ENCODE peak calls at places on chromosomes 16 and 17, in four cellular contexts. J is H9, L is IMR-90, H is H1. M is an unnamed sample.

GRCh38 chr17:41629826-41630670 is 5.7 kb upstream of the KRT17 start:
- DNase-seq in J (no peak), L (no peak), H (no peak), M (no peak)

GRCh38 chr17:15157051-15157450 is 108.1 kb downstream of the PMP22 start:
- DNase-seq in L (peak), H (no peak), J (no peak), M (peak)

GRCh38 chr17:34354637-34355036 is 1.6 kb upstream of the CCL13 start:
- DNase-seq in J (no peak), H (no peak), L (peak), M (no peak)

GRCh38 chr17:45243750-45244149 is 18.1 kb downstream of the SPATA32 start:
- DNase-seq in L (no peak), H (no peak), J (no peak), M (no peak)

GRCh38 chr17:65371702-65372101 is 189.7 kb downstream of the AXIN2 start:
- DNase-seq in L (no peak), H (no peak), J (no peak), M (no peak)

GRCh38 chr17:2924211-2924610 is 128.0 kb downstream of the RAP1GAP2 start:
- DNase-seq in H (no peak), J (no peak), L (peak), M (peak)

GRCh38 chr17:78384479-78385175 is 6.2 kb downstream of the PGS1 start:
- DNase-seq in J (no peak), L (no peak), H (no peak), M (no peak)

GRCh38 chr17:76689859-76690258 is 20.9 kb downstream of the MXRA7 start:
- DNase-seq in H (no peak), L (no peak), J (no peak), M (no peak)

GRCh38 chr17:57086069-57086930 is 1.3 kb downstream of the AKAP1 start:
- DNase-seq in H (peak), J (peak), L (peak), M (peak)

GRCh38 chr16:88389191-88389590 is 6.4 kb downstream of the ZNF469 start:
- DNase-seq in J (no peak), L (no peak), H (no peak), M (no peak)

GRCh38 chr16:81164958-81165357 is 68.8 kb upstream of the GCSH start:
- DNase-seq in L (no peak), J (no peak), H (no peak), M (no peak)

GRCh38 chr17:6893382-6894205 is 62.1 kb upstream of the TEKT1 start:
- DNase-seq in H (peak), L (no peak), J (peak), M (peak)

GRCh38 chr17:52666264-52666663 is 507.8 kb upstream of the CA10 start:
- DNase-seq in L (no peak), J (no peak), H (no peak), M (no peak)

GRCh38 chr17:36888236-36888957 is 48.9 kb upstream of the LHX1 start:
- DNase-seq in H (no peak), J (no peak), L (no peak), M (no peak)

GRCh38 chr17:30237296-30238002 is 2.0 kb upstream of the SLC6A4 start:
- DNase-seq in J (no peak), L (no peak), H (peak), M (no peak)

GRCh38 chr17:10313037-10313672 is 59.7 kb downstream of the MYH13 start:
- DNase-seq in L (no peak), J (peak), H (peak), M (peak)

GRCh38 chr16:70162041-70162451 is 11.5 kb upstream of the CLEC18C start:
- DNase-seq in H (no peak), L (peak), J (no peak), M (peak)

GRCh38 chr17:72104164-72104862 is 16.5 kb upstream of the SOX9 start:
- DNase-seq in L (no peak), H (no peak), J (no peak), M (no peak)

GRCh38 chr17:77654861-77655260 is 303.6 kb upstream of the TNRC6C start:
- DNase-seq in H (no peak), J (no peak), L (no peak), M (no peak)

GRCh38 chr16:11049396-11050059 is 105.2 kb downstream of the CLEC16A start:
- DNase-seq in J (peak), L (no peak), H (no peak), M (peak)

GRCh38 chr17:77371117-77371887 is 230.5 kb downstream of the SEC14L1 start:
- DNase-seq in H (no peak), J (no peak), L (peak), M (no peak)

GRCh38 chr17:62126292-62126691 is 61.2 kb upstream of the MED13 start:
- DNase-seq in J (no peak), L (no peak), H (no peak), M (no peak)

GRCh38 chr16:88468289-88469129 is 15.4 kb downstream of the ZFPM1 start:
- DNase-seq in J (peak), L (peak), H (peak), M (peak)

GRCh38 chr17:64413505-64413904 is 22.8 kb upstream of the PECAM1 start:
- DNase-seq in L (no peak), J (no peak), H (no peak), M (peak)

GRCh38 chr17:49249292-49249794 is 18.8 kb upstream of the PHOSPHO1 start:
- DNase-seq in H (no peak), J (no peak), L (no peak), M (no peak)

GRCh38 chr16:53859995-53860540 is 156.1 kb downstream of the FTO start:
- DNase-seq in J (no peak), H (no peak), L (no peak), M (no peak)

GRCh38 chr16:68369168-68369567 is 58.3 kb downstream of the PRMT7 start:
- DNase-seq in J (no peak), H (no peak), L (no peak), M (no peak)

GRCh38 chr16:68371706-68372380 is 61.0 kb downstream of the PRMT7 start:
- DNase-seq in L (no peak), J (no peak), H (no peak), M (no peak)

GRCh38 chr16:68369697-68370096 is 58.9 kb downstream of the PRMT7 start:
- DNase-seq in J (no peak), H (no peak), L (no peak), M (no peak)

GRCh38 chr16:68370921-68371651 is 60.3 kb downstream of the PRMT7 start:
- DNase-seq in L (no peak), H (no peak), J (no peak), M (no peak)

GRCh38 chr16:68370221-68370920 is 59.6 kb downstream of the PRMT7 start:
- DNase-seq in L (no peak), J (no peak), H (no peak), M (no peak)
- H3K23ac ChIP-seq in L (no peak), J (no peak), H (no peak), M (no peak)

GRCh38 chr16:1155353-1156110 is 2.6 kb downstream of the CACNA1H start:
- DNase-seq in J (no peak), L (no peak), H (no peak), M (no peak)
- H2BK5ac ChIP-seq in J (no peak), L (no peak), H (no peak), M (no peak)

GRCh38 chr16:51773051-51773450 is 622.0 kb upstream of the SALL1 start:
- DNase-seq in L (no peak), J (peak), H (no peak), M (peak)
- H3K56ac ChIP-seq in L (no peak), J (no peak), H (no peak), M (no peak)

GRCh38 chr16:30065112-30065942 is at the start of gene ALDOA:
- DNase-seq in J (peak), H (peak), L (peak), M (peak)

GRCh38 chr16:30068333-30068732 is 2.8 kb downstream of the ALDOA start:
- DNase-seq in L (no peak), H (no peak), J (no peak), M (no peak)

GRCh38 chr16:30067584-30067916 is 2.0 kb downstream of the ALDOA start:
- DNase-seq in H (no peak), J (no peak), L (no peak), M (no peak)

GRCh38 chr16:30065943-30066881 is 652 bp downstream of the ALDOA start:
- DNase-seq in J (no peak), L (peak), H (no peak), M (peak)

DNA sequence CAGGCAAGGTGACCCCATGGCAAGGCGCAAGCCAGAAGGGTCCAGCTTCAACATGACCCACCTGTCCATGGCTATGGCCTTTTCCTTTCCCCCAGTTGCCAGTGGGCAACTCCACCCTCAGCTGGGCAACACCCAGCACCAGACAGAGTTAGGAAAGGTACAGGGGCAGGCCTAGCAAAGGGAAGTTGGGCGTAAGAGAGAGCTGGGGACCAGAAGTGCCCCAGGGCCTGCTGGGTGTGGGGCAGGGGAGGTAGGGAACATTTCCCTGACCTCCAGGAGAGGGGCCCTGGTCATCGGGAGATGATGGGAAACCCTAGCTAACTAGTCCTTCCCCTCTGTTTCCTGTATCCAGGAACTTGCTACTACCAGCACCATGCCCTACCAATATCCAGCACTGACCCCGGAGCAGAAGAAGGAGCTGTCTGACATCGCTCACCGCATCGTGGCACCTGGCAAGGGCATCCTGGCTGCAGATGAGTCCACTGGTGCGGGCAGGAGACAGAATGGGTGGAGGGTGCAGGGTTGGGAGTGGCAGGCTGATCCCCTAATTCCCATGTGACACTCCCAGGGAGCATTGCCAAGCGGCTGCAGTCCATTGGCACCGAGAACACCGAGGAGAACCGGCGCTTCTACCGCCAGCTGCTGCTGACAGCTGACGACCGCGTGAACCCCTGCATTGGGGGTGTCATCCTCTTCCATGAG is 1.5 kb downstream of the ALDOA start:
- DNase-seq in H (no peak), L (no peak), J (no peak), M (no peak)
- H3K23ac ChIP-seq in H (no peak), L (peak), J (no peak), M (no peak)

DNA sequence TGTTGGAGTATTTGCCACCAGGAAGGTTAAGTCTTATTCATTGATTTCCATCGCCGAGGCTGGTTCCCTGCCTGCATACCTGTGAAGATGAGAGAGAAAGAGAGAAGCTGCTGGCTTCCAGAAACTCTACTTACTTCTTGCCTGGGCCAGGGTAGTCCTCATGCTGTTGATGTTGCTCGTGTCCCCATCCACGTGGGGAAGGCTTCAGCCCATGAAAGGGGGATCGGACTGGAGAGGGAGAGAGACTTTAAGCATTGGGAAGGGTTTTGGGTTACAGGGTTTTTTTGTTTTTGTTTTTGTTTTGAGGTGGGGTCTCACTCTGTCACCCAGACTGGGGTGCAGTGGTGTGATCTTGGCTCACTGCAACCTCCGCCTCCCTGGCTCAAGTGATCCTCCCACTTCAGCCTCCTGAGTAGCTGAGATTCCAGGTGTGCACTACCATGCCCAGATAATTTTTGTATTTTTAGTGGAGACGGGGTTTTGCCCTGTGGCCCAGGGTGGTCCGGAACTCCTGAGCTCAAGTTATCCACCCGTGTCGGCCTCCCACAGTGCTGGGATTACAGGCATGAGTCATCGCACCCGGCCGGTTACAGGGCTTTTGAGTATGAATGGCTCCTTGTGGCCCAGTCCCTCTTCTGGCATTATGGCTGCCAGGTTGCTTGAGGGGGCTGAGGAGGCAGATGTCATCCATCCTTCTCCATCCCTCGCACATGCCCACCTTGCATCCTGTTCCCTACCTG is 26.6 kb downstream of the ITGB3 start:
- DNase-seq in J (no peak), H (no peak), L (peak), M (no peak)
- H2BK5ac ChIP-seq in J (no peak), H (no peak), L (peak), M (no peak)

GRCh38 chr16:84565669-84566495 is 52.0 kb downstream of the COTL1 start:
- DNase-seq in J (no peak), L (no peak), H (no peak), M (no peak)

GRCh38 chr16:84569382-84569987 is 48.4 kb downstream of the COTL1 start:
- DNase-seq in L (no peak), H (no peak), J (no peak), M (no peak)

GRCh38 chr16:84566580-84567244 is 51.2 kb downstream of the COTL1 start:
- DNase-seq in J (no peak), H (no peak), L (no peak), M (no peak)

GRCh38 chr16:84567446-84567962 is 50.4 kb downstream of the COTL1 start:
- DNase-seq in H (no peak), J (no peak), L (no peak), M (no peak)

GRCh38 chr16:84568066-84568465 is 49.8 kb downstream of the COTL1 start:
- DNase-seq in H (no peak), L (no peak), J (no peak), M (no peak)
- H3K56ac ChIP-seq in H (no peak), L (no peak), J (no peak), M (no peak)

GRCh38 chr17:35778641-35779196 is 16.7 kb downstream of the MMP28 start:
- DNase-seq in L (no peak), J (no peak), H (no peak), M (no peak)
- H3K23ac ChIP-seq in L (peak), J (no peak), H (no peak), M (no peak)

DNA sequence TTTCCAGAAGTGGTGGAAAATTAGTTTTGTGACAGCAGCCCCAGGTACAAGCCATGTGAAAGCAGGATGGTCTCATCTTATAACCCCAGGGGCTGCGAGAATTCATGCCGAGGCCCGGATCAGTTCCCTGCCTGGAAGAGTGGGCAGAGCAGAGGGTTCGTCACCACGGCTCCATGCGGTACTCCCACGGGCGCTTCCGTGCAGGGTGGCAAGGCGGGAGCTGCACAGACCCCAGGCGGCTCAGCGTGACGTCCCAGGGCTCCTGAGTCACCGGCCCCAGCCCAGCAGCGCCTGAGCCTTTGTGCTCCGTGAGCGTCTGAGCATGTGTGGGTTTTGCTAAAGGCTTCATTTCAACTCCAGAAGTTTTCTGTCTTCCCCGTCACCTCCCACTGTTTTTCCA is 71.2 kb upstream of the CHMP6 start:
- DNase-seq in J (no peak), H (no peak), L (peak), M (no peak)
- H2BK5ac ChIP-seq in J (no peak), H (no peak), L (no peak), M (no peak)

GRCh38 chr17:82899941-82900340 is 60.1 kb upstream of the ZNF750 start:
- DNase-seq in H (no peak), L (no peak), J (no peak), M (no peak)
- H3K56ac ChIP-seq in H (no peak), L (no peak), J (no peak), M (no peak)

GRCh38 chr16:4314532-4315184 is 1.2 kb upstream of the GLIS2 start:
- DNase-seq in L (peak), H (peak), J (peak), M (peak)

GRCh38 chr16:4316732-4317461 is 1.0 kb downstream of the GLIS2 start:
- DNase-seq in L (no peak), J (no peak), H (peak), M (no peak)

GRCh38 chr16:4313563-4314531 is 2.0 kb upstream of the GLIS2 start:
- DNase-seq in J (peak), L (no peak), H (peak), M (peak)

GRCh38 chr16:4316103-4316731 is 350 bp downstream of the GLIS2 start:
- DNase-seq in L (no peak), J (no peak), H (no peak), M (peak)

DNA sequence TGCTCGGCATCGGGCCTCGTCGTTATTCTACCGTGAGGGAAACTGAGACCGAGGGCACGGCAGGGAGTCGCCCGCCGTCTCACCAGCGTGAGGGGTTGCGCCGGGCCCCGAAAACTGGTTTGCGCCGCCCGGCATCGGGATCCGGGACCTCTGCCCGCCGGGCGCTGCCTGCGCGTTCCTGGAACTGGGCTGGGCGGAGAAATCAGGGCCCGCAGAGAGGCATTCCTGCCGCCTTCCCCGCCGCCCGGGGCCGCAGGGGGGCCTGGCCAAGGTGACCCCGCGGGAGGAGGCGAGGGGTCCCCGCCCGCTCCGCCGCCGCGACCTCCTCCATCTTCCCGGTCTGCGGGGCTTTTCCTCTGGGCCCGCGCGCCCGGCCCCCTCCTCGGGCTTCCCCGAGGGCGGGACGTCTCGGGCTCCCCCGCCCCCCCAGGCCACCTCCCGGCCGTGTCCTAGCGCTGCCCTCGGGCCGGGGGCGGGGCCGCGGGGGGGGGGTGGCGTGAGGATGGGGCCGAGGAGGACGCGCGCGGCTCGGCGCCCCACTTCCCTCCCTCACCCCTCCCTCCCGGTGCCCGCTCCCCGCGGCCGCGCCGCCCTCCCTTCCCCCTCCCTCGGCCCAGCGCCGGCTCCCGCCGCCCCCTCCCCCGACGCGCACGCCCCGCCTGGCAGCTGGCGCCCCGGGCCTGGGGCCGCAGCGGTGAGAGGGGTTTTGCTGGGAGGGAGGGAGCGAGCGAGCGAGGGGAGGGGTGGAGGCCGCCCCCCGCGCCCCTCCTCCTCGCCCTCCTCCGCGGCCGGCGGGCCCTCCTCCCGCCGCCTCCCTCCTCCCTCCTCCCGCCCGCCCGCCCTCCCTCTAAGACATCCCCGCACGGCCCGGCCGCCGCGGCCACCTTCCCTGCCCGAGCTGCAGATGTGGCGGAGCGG is at the start of gene GLIS2:
- DNase-seq in J (peak), L (peak), H (peak), M (peak)
- H3K23ac ChIP-seq in J (no peak), L (peak), H (no peak), M (no peak)